ENCODE peak calls at places on chromosomes 6 and 20, in five cellular contexts. L is LoVo, J is H54, I is colonic mucosa, B is erythroblast. N is an unnamed sample.

GRCh38 chr6:17042422-17043147 is 59.3 kb upstream of the STMND1 start:
- DNase-seq in L (no peak), I (peak), J (peak), B (no peak), N (peak)

GRCh38 chr6:47072667-47073066 is 30.5 kb upstream of the ADGRF1 start:
- DNase-seq in I (no peak), L (no peak), J (no peak), B (no peak), N (no peak)

GRCh38 chr20:19937651-19938420 is 79.3 kb upstream of the NAA20 start:
- DNase-seq in L (no peak), I (no peak), J (no peak), B (no peak), N (no peak)

GRCh38 chr6:18004256-18004985 is 17.0 kb upstream of the KIF13A start:
- DNase-seq in I (no peak), B (no peak), J (no peak), L (no peak), N (no peak)

GRCh38 chr6:44161997-44162338 is 3.3 kb downstream of the CAPN11 start:
- DNase-seq in I (no peak), L (no peak), J (peak), B (no peak), N (no peak)

GRCh38 chr6:168962886-168963285 is 290.8 kb downstream of the THBS2 start:
- DNase-seq in B (no peak), I (no peak), L (no peak), J (no peak), N (no peak)

GRCh38 chr20:31719644-31720485 is 2.8 kb downstream of the BCL2L1 start:
- DNase-seq in I (peak), B (peak), L (peak), J (peak), N (no peak)

GRCh38 chr6:137811121-137811911 is 55.7 kb upstream of the TNFAIP3 start:
- DNase-seq in J (peak), L (peak), I (peak), B (peak), N (peak)

GRCh38 chr6:147103007-147103406 is 101.2 kb upstream of the STXBP5 start:
- DNase-seq in L (no peak), I (no peak), J (no peak), B (no peak), N (no peak)